ENCODE peak calls at places on chromosomes 12 and 14, in six cellular contexts. I is uterus, Q is stomach, R is transverse colon, M is A549, A is lower leg skin. V is an unnamed sample.

GRCh38 chr12:65248656-65249633 is 29.5 kb upstream of the MSRB3 start:
- DNase-seq in I (no peak), Q (no peak), R (no peak), M (no peak), A (no peak), V (no peak)

GRCh38 chr14:79254069-79254775 is 957.1 kb downstream of the DIO2 start:
- DNase-seq in I (no peak), Q (no peak), R (no peak), M (no peak), A (no peak), V (no peak)

GRCh38 chr14:64562432-64562831 is 12.7 kb downstream of the PPP1R36 start:
- DNase-seq in I (no peak), Q (no peak), R (no peak), M (no peak), A (no peak), V (no peak)

GRCh38 chr14:64682173-64682710 is 22.0 kb upstream of the PLEKHG3 start:
- DNase-seq in I (peak; percentile 86), Q (peak; percentile 81), R (peak; percentile 64), M (peak; percentile 28), A (no peak), V (no peak)

GRCh38 chr12:11014234-11014633 is 8.2 kb downstream of the TAS2R19 start:
- DNase-seq in I (no peak), Q (no peak), R (no peak), M (no peak), A (no peak), V (no peak)

GRCh38 chr14:33118653-33119052 is 180.0 kb downstream of the NPAS3 start:
- DNase-seq in I (no peak), Q (no peak), R (no peak), M (no peak), A (no peak), V (no peak)

GRCh38 chr12:51323966-51324895 is at the start of gene BIN2:
- DNase-seq in I (peak; percentile 18), Q (peak; percentile 56), R (peak; percentile 74), M (no peak), A (no peak), V (no peak)

GRCh38 chr12:124914392-124915248 is at the start of gene UBC:
- DNase-seq in I (peak; percentile 89), Q (peak; percentile 93), R (peak; percentile 95), M (peak; percentile 97), A (peak; percentile 92), V (no peak)

GRCh38 chr14:26531894-26532293 is 65.9 kb downstream of the NOVA1 start:
- DNase-seq in I (no peak), Q (no peak), R (no peak), M (peak; percentile 32), A (no peak), V (no peak)

GRCh38 chr14:75725481-75725880 is 64.4 kb downstream of the TTLL5 start:
- DNase-seq in I (no peak), Q (no peak), R (no peak), M (no peak), A (no peak), V (no peak)

GRCh38 chr12:89709994-89710872 is 1.6 kb upstream of the ATP2B1 start:
- DNase-seq in I (peak; percentile 67), Q (peak; percentile 52), R (peak; percentile 67), M (no peak), A (peak; percentile 52), V (peak; percentile 22)

GRCh38 chr14:49879683-49880204 is 13.1 kb upstream of the ARF6 start:
- DNase-seq in I (no peak), Q (peak; percentile 51), R (peak; percentile 70), M (peak; percentile 89), A (no peak), V (peak; percentile 24)

GRCh38 chr12:90076851-90077319 is 368.2 kb upstream of the ATP2B1 start:
- DNase-seq in I (no peak), Q (no peak), R (no peak), M (no peak), A (no peak), V (no peak)

GRCh38 chr14:68638056-68638816 is 154.6 kb downstream of the ZFP36L1 start:
- DNase-seq in I (no peak), Q (no peak), R (no peak), M (no peak), A (peak; percentile 12), V (no peak)

GRCh38 chr14:96285667-96286066 is 29.7 kb downstream of the BDKRB1 start:
- DNase-seq in I (peak; percentile 58), Q (no peak), R (no peak), M (no peak), A (no peak), V (no peak)

GRCh38 chr14:75252254-75252837 is 26.3 kb upstream of the FOS start:
- DNase-seq in I (no peak), Q (peak; percentile 62), R (peak; percentile 81), M (no peak), A (no peak), V (no peak)

GRCh38 chr12:52615208-52615868 is 3.0 kb downstream of the KRT73 start:
- DNase-seq in I (no peak), Q (no peak), R (no peak), M (no peak), A (no peak), V (no peak)

GRCh38 chr12:113818833-113819232 is 147.3 kb downstream of the RBM19 start:
- DNase-seq in I (no peak), Q (no peak), R (no peak), M (peak; percentile 31), A (no peak), V (peak; percentile 33)

GRCh38 chr12:127191124-127191523 is 1075.8 kb upstream of the TMEM132C start:
- DNase-seq in I (no peak), Q (no peak), R (no peak), M (no peak), A (no peak), V (no peak)

DNA sequence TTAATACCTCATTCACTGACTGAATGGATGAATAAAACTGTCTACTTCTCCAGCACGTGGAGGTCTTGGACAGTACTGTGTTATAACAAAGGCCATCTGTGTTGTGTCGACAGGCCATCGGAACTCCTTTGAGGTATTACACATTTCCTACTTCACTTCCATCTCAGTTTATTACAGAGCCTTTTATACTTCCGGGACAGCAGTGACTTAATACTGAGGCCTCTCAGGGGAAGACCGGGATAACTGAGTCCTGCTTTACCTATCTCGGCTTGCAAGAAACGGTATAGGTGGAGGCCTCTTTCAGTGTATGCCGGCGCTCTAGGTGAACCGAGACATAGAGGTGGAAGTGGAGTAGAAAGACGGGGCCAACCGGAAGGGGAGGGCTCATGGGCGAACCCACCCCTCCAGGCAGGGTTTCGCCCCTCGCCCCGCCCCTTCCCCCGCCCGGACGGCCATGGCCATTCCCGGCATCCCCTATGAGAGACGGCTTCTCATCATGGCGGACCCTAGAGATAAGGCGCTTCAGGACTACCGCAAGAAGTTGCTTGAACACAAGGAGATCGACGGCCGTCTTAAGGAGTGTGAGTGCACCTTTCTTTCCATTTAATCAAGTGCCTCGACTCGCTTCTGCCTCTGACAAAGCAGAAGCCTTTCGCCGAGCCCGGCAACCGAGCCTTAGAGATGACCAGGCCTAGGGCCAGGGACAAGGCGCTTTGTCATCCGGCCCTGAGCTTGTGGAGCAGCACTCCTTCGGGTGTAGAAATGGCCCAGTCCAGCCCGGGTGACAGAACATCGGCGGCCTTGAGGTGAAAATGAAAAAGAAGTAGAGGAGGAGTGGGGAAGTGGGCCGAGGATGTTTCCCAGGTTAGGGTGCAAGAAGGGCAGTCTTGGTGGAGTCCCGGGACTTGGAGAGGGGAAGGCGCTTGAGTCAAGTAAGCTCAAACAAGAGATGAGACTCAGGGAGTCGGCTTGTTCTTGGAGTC is at the start of gene PSMC6:
- DNase-seq in I (peak; percentile 93), Q (peak; percentile 96), R (peak; percentile 97), M (peak; percentile 90), A (peak; percentile 93), V (peak; percentile 57)
- TF ChIP-seq POLR2A in I (peak; percentile 71), Q (no peak), R (peak; percentile 85), M (peak; percentile 77), A (no peak), V (peak; percentile 68)

DNA sequence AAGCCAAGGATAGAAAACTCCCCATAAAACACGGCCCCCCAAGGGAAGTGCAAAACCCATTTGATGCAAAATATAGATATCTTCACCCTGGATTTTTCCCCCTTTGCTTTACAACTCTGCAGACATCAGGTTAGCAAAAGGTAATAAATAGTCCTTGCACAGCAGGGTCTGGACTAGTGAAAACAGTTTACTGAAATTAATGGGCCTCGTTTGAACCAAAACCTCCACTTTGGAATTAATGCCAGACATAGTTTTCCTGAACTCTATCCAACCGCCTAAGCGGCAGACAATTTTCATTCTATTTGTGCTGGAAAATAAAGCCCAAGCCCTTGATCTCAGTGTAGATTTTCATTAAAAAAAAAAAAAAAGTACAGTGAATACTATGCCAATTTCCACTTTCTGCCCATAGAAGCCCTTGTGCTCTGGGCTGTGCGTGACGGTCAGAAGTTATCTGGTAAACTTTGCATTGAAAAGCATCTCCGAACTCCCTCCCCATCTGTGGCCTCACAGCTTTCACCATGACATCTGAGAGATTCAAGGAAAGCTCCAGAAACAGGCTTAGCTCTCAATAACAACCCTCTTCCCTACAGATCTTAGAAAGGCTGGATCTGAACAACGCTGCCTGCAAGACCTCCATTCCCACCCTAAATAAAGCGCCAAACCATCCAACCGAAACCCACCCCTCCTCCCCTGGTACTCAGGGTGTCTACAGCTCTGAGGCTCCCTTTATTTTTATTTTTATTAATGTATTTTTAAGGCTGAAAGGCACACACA is 11.0 kb upstream of the IRF2BPL start:
- DNase-seq in I (no peak), Q (no peak), R (peak; percentile 39), M (no peak), A (no peak), V (no peak)
- TF ChIP-seq POLR2A in I (no peak), Q (no peak), R (no peak), M (no peak), A (no peak), V (no peak)

GRCh38 chr12:49825971-49826421 is 2.2 kb downstream of the NCKAP5L start:
- DNase-seq in I (no peak), Q (no peak), R (no peak), M (no peak), A (no peak), V (no peak)

GRCh38 chr12:49827351-49828099 is 688 bp downstream of the NCKAP5L start:
- DNase-seq in I (peak; percentile 70), Q (peak; percentile 66), R (peak; percentile 52), M (peak; percentile 54), A (no peak), V (peak; percentile 81)

GRCh38 chr12:49825360-49825970 is 2.7 kb downstream of the NCKAP5L start:
- DNase-seq in I (no peak), Q (no peak), R (no peak), M (no peak), A (no peak), V (no peak)

GRCh38 chr12:49831717-49832116 is 3.5 kb upstream of the NCKAP5L start:
- DNase-seq in I (no peak), Q (no peak), R (no peak), M (no peak), A (no peak), V (no peak)

GRCh38 chr12:49828143-49829091 is at the start of gene NCKAP5L:
- DNase-seq in I (peak; percentile 96), Q (peak; percentile 96), R (peak; percentile 96), M (peak; percentile 95), A (peak; percentile 96), V (peak; percentile 89)
- TF ChIP-seq POLR2A in I (peak; percentile 55), Q (no peak), R (peak; percentile 47), M (peak; percentile 42), A (no peak), V (peak; percentile 35)

DNA sequence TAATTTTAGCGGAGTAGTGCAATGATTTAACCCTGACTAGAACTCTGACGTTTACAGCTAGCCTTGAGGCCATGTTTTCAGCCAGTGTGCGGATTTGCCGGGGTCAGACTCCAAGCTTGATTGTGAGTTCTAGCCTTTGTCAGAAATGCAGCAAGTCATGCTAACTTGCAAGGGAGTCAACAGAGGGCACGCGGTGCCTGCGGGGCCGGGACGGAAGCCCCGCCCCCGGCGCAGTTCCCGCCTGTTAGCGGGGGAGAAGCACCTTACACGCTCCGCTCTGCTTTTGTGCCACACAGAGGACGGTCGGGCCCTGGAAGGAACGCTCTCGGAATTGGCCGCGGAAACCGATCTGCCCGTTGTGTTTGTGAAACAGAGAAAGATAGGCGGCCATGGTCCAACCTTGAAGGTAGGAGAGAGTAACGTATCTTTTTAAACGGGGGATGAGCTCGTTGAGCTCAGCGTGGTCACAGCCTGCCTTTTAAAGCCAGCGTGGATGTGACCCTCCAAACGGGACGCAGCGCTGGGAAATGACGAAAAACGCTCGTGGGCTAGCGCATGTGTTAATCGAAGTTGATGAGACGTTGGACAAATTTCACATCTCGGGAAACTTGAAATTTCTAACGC is 14.8 kb upstream of the EID3 start:
- DNase-seq in I (peak; percentile 81), Q (peak; percentile 87), R (peak; percentile 91), M (peak; percentile 95), A (peak; percentile 76), V (peak; percentile 35)
- TF ChIP-seq POLR2A in I (peak; percentile 82), Q (no peak), R (peak; percentile 91), M (peak; percentile 89), A (no peak), V (peak; percentile 47)

V was measured in H54.